ENCODE peak calls at places on chromosomes 11 and 22, in six cellular contexts. P, E, B, N, L and R are unnamed samples.

GRCh38 chr11:94449437-94449836 is 44.2 kb downstream of the MRE11 start:
- DNase-seq in B (no peak), P (no peak), N (no peak), L (no peak), E (peak; percentile 77), R (no peak)

GRCh38 chr11:69657911-69658605 is 17.1 kb downstream of the LTO1 start:
- DNase-seq in L (peak; percentile 56), B (no peak), P (no peak), E (peak; percentile 47), N (no peak), R (no peak)

GRCh38 chr11:68528630-68529029 is 68.1 kb downstream of the PPP6R3 start:
- DNase-seq in N (no peak), P (no peak), E (no peak), L (no peak), B (no peak), R (no peak)

GRCh38 chr11:76380161-76380976 is 563 bp downstream of the THAP12 start:
- DNase-seq in N (peak; percentile 44), P (peak; percentile 54), L (peak; percentile 88), E (peak; percentile 10), B (peak; percentile 21), R (peak; percentile 34)

GRCh38 chr11:69655479-69656394 is 14.8 kb downstream of the CCND1 start:
- DNase-seq in N (peak; percentile 18), P (no peak), E (no peak), B (no peak), L (peak; percentile 61), R (no peak)

GRCh38 chr22:20319745-20320658 is at the start of gene DGCR6L:
- DNase-seq in B (peak; percentile 95), P (peak; percentile 96), L (peak; percentile 99), E (peak; percentile 95), N (peak; percentile 99), R (peak; percentile 95)

GRCh38 chr11:78000193-78000592 is 5.7 kb upstream of the INTS4 start:
- DNase-seq in L (no peak), B (peak; percentile 7), P (peak; percentile 49), N (no peak), E (peak; percentile 73), R (peak; percentile 75)

GRCh38 chr11:88284306-88285057 is 53.1 kb downstream of the CTSC start:
- DNase-seq in N (no peak), L (no peak), P (no peak), E (no peak), B (no peak), R (no peak)

GRCh38 chr11:75924966-75925784 is 110.2 kb downstream of the UVRAG start:
- DNase-seq in L (no peak), N (peak; percentile 27), B (no peak), P (peak; percentile 26), E (peak; percentile 40), R (no peak)

GRCh38 chr11:88555829-88556202 is 218.3 kb upstream of the CTSC start:
- DNase-seq in E (peak; percentile 90), L (no peak), B (no peak), N (no peak), P (no peak), R (no peak)

GRCh38 chr11:72575533-72576170 is 98.6 kb downstream of the PDE2A start:
- DNase-seq in N (no peak), B (no peak), E (no peak), L (no peak), P (no peak), R (no peak)

GRCh38 chr11:46800177-46800576 is 45.9 kb downstream of the CKAP5 start:
- DNase-seq in E (peak; percentile 2), N (no peak), L (no peak), P (no peak), B (no peak), R (no peak)

GRCh38 chr11:125176866-125177265 is 12.3 kb downstream of the PKNOX2 start:
- DNase-seq in B (no peak), L (no peak), P (no peak), E (no peak), N (no peak), R (no peak)

GRCh38 chr22:39574779-39575551 is 4.4 kb downstream of the CACNA1I start:
- DNase-seq in E (peak; percentile 63), N (no peak), P (no peak), B (no peak), L (no peak), R (peak; percentile 84)

GRCh38 chr11:101470414-101470813 is 113.4 kb downstream of the TRPC6 start:
- DNase-seq in B (no peak), L (no peak), N (no peak), E (peak; percentile 14), P (no peak), R (no peak)

GRCh38 chr11:17280494-17281127 is 4.1 kb downstream of the NUCB2 start:
- DNase-seq in L (no peak), B (no peak), E (peak; percentile 50), N (no peak), P (no peak), R (no peak)

GRCh38 chr11:22624742-22625447 is 728 bp downstream of the FANCF start:
- DNase-seq in E (peak; percentile 49), N (peak; percentile 67), P (peak; percentile 72), L (no peak), B (peak; percentile 40), R (peak; percentile 68)

GRCh38 chr11:61145228-61146005 is 15.8 kb downstream of the VPS37C start:
- DNase-seq in B (no peak), P (no peak), L (no peak), E (no peak), N (no peak), R (no peak)

GRCh38 chr22:19275919-19276600 is 15.5 kb downstream of the CLTCL1 start:
- DNase-seq in N (no peak), E (no peak), B (no peak), P (peak; percentile 29), L (no peak), R (peak; percentile 66)

GRCh38 chr11:74179234-74180126 is 8.4 kb downstream of the PPME1 start:
- DNase-seq in N (no peak), P (no peak), B (no peak), L (no peak), E (peak; percentile 22), R (no peak)

GRCh38 chr11:10354389-10354788 is 49.5 kb downstream of the ADM start:
- DNase-seq in E (no peak), N (no peak), L (no peak), B (no peak), P (no peak), R (no peak)

GRCh38 chr11:68340003-68340767 is 27.8 kb downstream of the LRP5 start:
- DNase-seq in B (peak; percentile 18), E (no peak), N (no peak), L (no peak), P (no peak), R (no peak)

GRCh38 chr11:64880240-64881001 is 2.0 kb upstream of the EHD1 start:
- DNase-seq in L (no peak), B (no peak), P (peak; percentile 57), E (no peak), N (peak; percentile 49), R (no peak)
- H3K4me3 ChIP-seq in L (no peak overlapping the region), B (peak overlapping the region; percentile 9), P (no peak overlapping the region), E (no peak overlapping the region), N (no peak overlapping the region), R (no peak overlapping the region)

DNA sequence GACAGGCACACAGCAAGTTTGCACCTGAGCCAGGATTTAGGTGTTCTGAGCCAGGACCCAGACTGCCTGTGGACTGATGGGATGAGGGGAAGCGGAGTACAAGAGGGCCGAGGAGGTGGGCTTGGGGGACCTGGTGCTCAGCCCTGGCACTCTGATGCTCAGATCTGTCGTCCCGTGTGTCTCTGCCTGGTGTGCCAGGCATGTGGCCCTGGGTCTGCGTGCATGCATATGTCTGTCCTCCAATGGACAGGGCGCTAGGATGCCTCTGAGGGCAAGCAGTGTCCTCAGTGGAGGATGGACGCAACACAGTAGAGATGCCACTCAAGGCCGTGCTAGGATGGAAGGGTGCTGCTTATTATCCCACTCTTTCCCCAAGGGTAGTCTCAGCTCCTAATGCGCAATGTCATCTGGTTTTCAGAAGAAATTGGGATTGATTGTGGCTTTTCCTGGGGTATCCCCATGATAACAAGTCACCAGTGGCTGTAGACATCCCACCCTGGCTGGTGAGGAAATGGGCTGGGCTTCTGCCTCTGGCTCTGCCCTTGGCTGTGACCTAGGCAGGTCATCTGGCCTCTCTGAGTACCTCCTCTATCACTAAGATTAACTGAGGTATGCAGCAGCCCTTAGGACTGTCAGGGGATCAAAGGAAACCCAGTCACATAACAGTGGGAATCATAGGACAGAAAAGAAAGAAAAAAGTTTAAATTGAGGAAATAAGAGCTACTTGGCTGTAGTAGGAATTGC is 35.7 kb upstream of the SUSD2 start:
- DNase-seq in E (no peak), B (no peak), P (no peak), L (no peak), N (peak; percentile 62), R (no peak)
- H3K4me3 ChIP-seq in E (peak overlapping the region; percentile 16), B (no peak overlapping the region), P (no peak overlapping the region), L (no peak overlapping the region), N (no peak overlapping the region), R (no peak overlapping the region)

GRCh38 chr11:116851631-116852030 is 14.2 kb upstream of the APOA1 start:
- DNase-seq in E (no peak), P (no peak), L (peak; percentile 83), B (peak; percentile 36), N (no peak), R (no peak)
- H3K4me3 ChIP-seq in E (no peak overlapping the region), P (no peak overlapping the region), L (no peak overlapping the region), B (peak overlapping the region; percentile 25), N (no peak overlapping the region), R (no peak overlapping the region)

DNA sequence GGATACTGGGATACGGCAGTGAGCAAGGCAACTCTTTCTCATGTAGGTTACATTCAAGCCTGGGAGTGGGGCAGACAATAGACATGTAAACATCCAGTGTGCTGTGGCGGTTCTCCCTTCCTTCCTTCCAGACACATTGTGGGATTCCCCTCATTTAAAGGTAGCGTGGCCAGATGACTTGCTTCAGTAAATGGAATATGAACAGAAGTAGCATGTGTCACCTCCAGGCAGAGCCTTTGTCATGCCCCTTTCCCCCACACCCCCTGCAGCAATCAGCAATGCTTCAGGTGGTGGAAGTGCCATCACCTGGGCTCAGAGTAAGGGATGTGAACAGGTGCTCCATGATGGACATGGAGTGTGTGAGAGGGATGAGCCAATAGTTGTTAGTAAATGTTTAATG is 34.8 kb upstream of the TTC12 start:
- DNase-seq in L (no peak), B (no peak), E (no peak), P (no peak), N (no peak), R (no peak)
- H3K4me3 ChIP-seq in L (no peak overlapping the region), B (no peak overlapping the region), E (no peak overlapping the region), P (no peak overlapping the region), N (no peak overlapping the region), R (no peak overlapping the region)

GRCh38 chr11:62599069-62599696 is 2.5 kb downstream of the MTA2 start:
- DNase-seq in B (peak; percentile 90), P (peak; percentile 95), N (peak; percentile 97), E (peak; percentile 99), L (peak; percentile 88), R (peak; percentile 98)
- H3K4me3 ChIP-seq in B (peak overlapping the region; percentile 62), P (no peak overlapping the region), N (peak overlapping the region; percentile 88), E (peak overlapping the region; percentile 85), L (peak overlapping the region; percentile 98), R (no peak overlapping the region)

DNA sequence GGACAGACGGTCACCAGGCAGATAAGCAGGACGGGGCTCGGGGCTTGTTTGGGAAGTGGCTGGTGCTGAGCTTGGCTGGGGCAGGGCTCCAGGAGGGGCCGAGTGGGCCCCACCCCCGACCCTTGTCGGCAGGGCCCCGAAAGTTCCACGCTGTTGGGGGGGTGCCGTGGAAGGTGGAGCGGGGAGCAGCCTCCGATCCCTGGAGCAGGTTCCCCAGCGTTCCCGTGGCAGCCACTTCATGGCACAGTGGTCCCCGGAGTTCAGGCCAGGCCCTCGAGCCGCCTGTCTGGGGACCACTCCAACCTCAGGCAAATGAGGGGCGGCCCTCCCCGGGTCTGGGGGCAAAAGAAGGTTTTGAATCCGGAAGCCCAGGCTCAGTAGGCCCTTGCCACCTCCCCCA is 46.7 kb upstream of the PPARA start:
- DNase-seq in E (no peak), B (no peak), N (no peak), P (no peak), L (no peak), R (no peak)
- H3K4me3 ChIP-seq in E (no peak overlapping the region), B (no peak overlapping the region), N (no peak overlapping the region), P (peak overlapping the region; percentile 56), L (no peak overlapping the region), R (no peak overlapping the region)